ENCODE peak calls at places on chromosome 2, in seven cellular contexts. N is GM23248; O is right cardiac atrium; S is astrocyte; V is Panc1; U is CD8-positive, alpha-beta memory T cell; R is adrenal gland. F is an unnamed sample.
A peak's percentile ranks its signal among the peaks of the same experiment; 100 is the strongest.

GRCh38 chr2:213764849-213765248 is 480.6 kb downstream of the SPAG16 start:
- DNase-seq in N (peak; percentile 2), O (no peak), S (no peak), V (peak; percentile 77), U (no peak), R (no peak), F (no peak)

GRCh38 chr2:238615187-238615586 is 188.5 kb downstream of the ASB1 start:
- DNase-seq in N (no peak), O (no peak), S (no peak), V (no peak), U (no peak), R (no peak), F (no peak)

GRCh38 chr2:9699139-9699823 is 68.5 kb upstream of the YWHAQ start:
- DNase-seq in N (peak; percentile 94), O (no peak), S (peak; percentile 83), V (no peak), U (no peak), R (no peak), F (no peak)

GRCh38 chr2:59874971-59875755 is 678.3 kb downstream of the BCL11A start:
- DNase-seq in N (no peak), O (no peak), S (no peak), V (no peak), U (no peak), R (no peak), F (no peak)

GRCh38 chr2:141923657-141924056 is 207.2 kb downstream of the LRP1B start:
- DNase-seq in N (peak; percentile 66), O (no peak), S (peak; percentile 86), V (no peak), U (no peak), R (no peak), F (no peak)

GRCh38 chr2:241885701-241886643 is 16.4 kb downstream of the RTP5 start:
- DNase-seq in N (no peak), O (no peak), S (no peak), V (no peak), U (no peak), R (no peak), F (no peak)

GRCh38 chr2:19774788-19775156 is 127.0 kb downstream of the TTC32 start:
- DNase-seq in N (no peak), O (no peak), S (no peak), V (no peak), U (no peak), R (no peak), F (no peak)

GRCh38 chr2:232628466-232629200 is 4.8 kb upstream of the EFHD1 start:
- DNase-seq in N (no peak), O (peak; percentile 77), S (no peak), V (no peak), U (no peak), R (no peak), F (no peak)

GRCh38 chr2:30235859-30236535 is 4.7 kb downstream of the LBH start:
- DNase-seq in N (no peak), O (no peak), S (no peak), V (no peak), U (peak; percentile 51), R (no peak), F (peak; percentile 55)

GRCh38 chr2:31318360-31319336 is 84.7 kb downstream of the EHD3 start:
- DNase-seq in N (peak; percentile 88), O (no peak), S (peak; percentile 67), V (no peak), U (no peak), R (no peak), F (peak; percentile 19)

GRCh38 chr2:226680674-226681073 is 118.9 kb downstream of the IRS1 start:
- DNase-seq in N (no peak), O (no peak), S (no peak), V (no peak), U (no peak), R (no peak), F (no peak)

GRCh38 chr2:9770308-9771100 is 72.8 kb upstream of the TAF1B start:
- DNase-seq in N (peak; percentile 89), O (peak; percentile 82), S (peak; percentile 61), V (peak; percentile 30), U (peak; percentile 57), R (peak; percentile 36), F (peak; percentile 37)

GRCh38 chr2:61775956-61776570 is 77.8 kb downstream of the FAM161A start:
- DNase-seq in N (no peak), O (no peak), S (no peak), V (no peak), U (no peak), R (no peak), F (no peak)

GRCh38 chr2:207694811-207695281 is 16.6 kb upstream of the CCNYL1 start:
- DNase-seq in N (peak; percentile 59), O (no peak), S (peak; percentile 32), V (no peak), U (no peak), R (no peak), F (no peak)

GRCh38 chr2:908568-908967 is 42.1 kb upstream of the SNTG2 start:
- DNase-seq in N (no peak), O (no peak), S (no peak), V (no peak), U (no peak), R (no peak), F (no peak)

GRCh38 chr2:123993728-123994323 is 31.3 kb upstream of the CNTNAP5 start:
- DNase-seq in N (peak; percentile 59), O (no peak), S (no peak), V (peak; percentile 17), U (no peak), R (peak; percentile 51), F (no peak)

GRCh38 chr2:176293334-176293733 is 24.1 kb downstream of the MTX2 start:
- DNase-seq in N (no peak), O (no peak), S (no peak), V (no peak), U (no peak), R (no peak), F (no peak)

GRCh38 chr2:190607014-190607597 is 41.8 kb upstream of the NAB1 start:
- DNase-seq in N (peak; percentile 41), O (no peak), S (peak; percentile 99), V (no peak), U (no peak), R (no peak), F (no peak)

GRCh38 chr2:100104718-100105677 is 37.4 kb downstream of the AFF3 start:
- DNase-seq in N (peak; percentile 52), O (peak; percentile 62), S (no peak), V (no peak), U (no peak), R (peak; percentile 6), F (no peak)

GRCh38 chr2:191020742-191021381 is 6.9 kb upstream of the STAT1 start:
- DNase-seq in N (peak; percentile 93), O (peak; percentile 62), S (peak; percentile 83), V (no peak), U (peak; percentile 49), R (peak; percentile 76), F (no peak)

GRCh38 chr2:70471129-70471528 is 82.5 kb downstream of the TGFA start:
- DNase-seq in N (no peak), O (no peak), S (no peak), V (no peak), U (no peak), R (peak; percentile 29), F (no peak)

GRCh38 chr2:222424729-222425671 is 657 bp downstream of the SGPP2 start:
- DNase-seq in N (no peak), O (peak; percentile 54), S (no peak), V (no peak), U (peak; percentile 57), R (peak; percentile 44), F (no peak)
- H3K4me3 ChIP-seq in N (no peak overlapping the region), O (peak overlapping the region; percentile 70), S (peak overlapping the region; percentile 10), V (peak overlapping the region; percentile 21), U (peak overlapping the region; percentile 47), R (peak overlapping the region; percentile 45), F (no peak overlapping the region)

DNA sequence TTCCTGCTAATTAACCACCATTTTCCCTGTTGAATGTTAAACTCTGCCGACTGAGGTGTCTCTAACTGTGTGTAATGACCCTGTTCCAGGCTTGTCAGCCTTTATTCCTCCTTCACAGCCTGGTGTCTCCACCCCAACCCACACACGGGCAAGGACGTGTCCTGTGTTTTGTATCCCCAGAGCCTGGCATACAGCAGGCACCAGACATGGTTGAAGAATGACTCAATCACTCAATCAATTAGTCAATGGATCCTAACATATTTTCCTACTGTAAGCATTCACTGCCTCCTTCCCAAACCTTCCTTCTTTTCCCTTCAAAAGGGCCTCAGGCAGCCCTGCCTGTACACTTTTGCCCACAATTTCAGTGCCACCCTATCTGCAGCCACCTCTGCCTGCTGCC is 2.7 kb upstream of the TNS1 start:
- DNase-seq in N (peak; percentile 74), O (no peak), S (no peak), V (no peak), U (no peak), R (no peak), F (no peak)
- H3K27ac ChIP-seq in N (peak overlapping the region; percentile 91), O (no peak overlapping the region), S (no peak overlapping the region), V (no peak overlapping the region), U (no peak overlapping the region), R (peak overlapping the region; percentile 58), F (no peak overlapping the region)

GRCh38 chr2:218002792-218003191 is at the start of gene TNS1:
- DNase-seq in N (peak; percentile 90), O (peak; percentile 88), S (peak; percentile 40), V (no peak), U (no peak), R (peak; percentile 81), F (no peak)
- H3K4me3 ChIP-seq in N (peak within 1 kb of the TSS; percentile 96), O (peak within 1 kb of the TSS; percentile 53), S (peak within 1 kb of the TSS; percentile 48), V (peak within 1 kb of the TSS; percentile 20), U (no peak within 1 kb of the TSS), R (peak within 1 kb of the TSS; percentile 62), F (no peak within 1 kb of the TSS)

DNA sequence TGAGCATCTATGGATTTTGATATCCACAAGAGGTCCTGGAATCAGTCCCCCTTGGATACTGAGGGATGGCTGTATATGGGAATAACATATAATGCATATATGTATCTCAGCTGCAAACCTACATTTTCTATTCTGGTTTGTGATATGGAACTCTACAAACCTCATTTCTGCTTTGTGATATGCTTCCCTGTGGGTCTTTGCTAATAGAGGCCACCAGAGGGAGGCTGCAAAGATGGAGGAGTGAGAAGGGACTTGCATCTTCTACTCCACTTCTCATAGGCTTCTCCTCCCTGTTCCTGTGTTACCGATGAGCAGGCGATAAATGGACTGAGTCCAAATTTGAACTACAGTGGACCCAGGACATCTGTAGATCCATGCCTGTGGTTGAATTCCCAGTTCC is 37.8 kb downstream of the ARID5A start:
- DNase-seq in N (peak; percentile 9), O (no peak), S (no peak), V (no peak), U (no peak), R (no peak), F (no peak)
- H3K27ac ChIP-seq in N (no peak overlapping the region), O (no peak overlapping the region), S (no peak overlapping the region), V (no peak overlapping the region), U (no peak overlapping the region), R (no peak overlapping the region), F (no peak overlapping the region)

DNA sequence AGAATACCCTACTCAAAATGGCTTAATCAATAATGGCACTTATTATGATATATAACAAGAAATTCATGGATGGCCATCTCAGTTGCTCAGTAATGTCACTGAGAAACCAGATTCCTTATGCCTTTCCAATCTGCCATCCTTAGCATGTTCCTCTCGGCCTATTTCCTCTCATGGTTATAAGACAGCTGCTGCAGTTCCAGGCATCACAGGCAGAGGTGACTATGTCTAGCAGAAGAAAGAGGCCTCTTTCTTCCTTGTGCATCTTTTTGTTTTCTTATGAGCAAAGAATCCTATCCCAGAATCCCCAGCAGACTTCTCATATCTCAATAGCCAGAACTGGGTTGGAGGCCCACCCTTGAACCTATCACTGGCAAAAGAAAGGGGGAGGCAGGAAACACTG is 310.6 kb upstream of the SPRED2 start:
- DNase-seq in N (no peak), O (no peak), S (no peak), V (no peak), U (no peak), R (no peak), F (no peak)
- H3K4me3 ChIP-seq in N (no peak overlapping the region), O (no peak overlapping the region), S (no peak overlapping the region), V (no peak overlapping the region), U (no peak overlapping the region), R (no peak overlapping the region), F (no peak overlapping the region)

F was measured in CD8-positive, alpha-beta T cell.